ENCODE peak calls at places on chromosomes 13 and 19, in ten cellular contexts. One of them, this sample, is unnamed. For H3K36me3, the result is how much of the 10 kb centered on the place peaks cover.

GRCh38 chr19:55304279-55304978 is 20.6 kb downstream of the BRSK1 start:
- DNase-seq in bronchial epithelial cell: peak
- DNase-seq in heart right ventricle: no peak
- DNase-seq in MM.1S: no peak
- DNase-seq in right atrium auricular region: no peak
- DNase-seq in GM23248: peak
- DNase-seq in SK-N-SH: peak
- DNase-seq in cardiac muscle cell: peak
- DNase-seq in esophagus muscularis mucosa: no peak
- DNase-seq in pancreas: no peak
- DNase-seq in this sample: no peak

GRCh38 chr19:45403781-45404556 is 900 bp downstream of the PPP1R13L start:
- DNase-seq in cardiac muscle cell: peak
- DNase-seq in GM23248: peak
- DNase-seq in MM.1S: peak
- DNase-seq in bronchial epithelial cell: peak
- DNase-seq in heart right ventricle: peak
- DNase-seq in SK-N-SH: peak
- DNase-seq in esophagus muscularis mucosa: no peak
- DNase-seq in pancreas: peak
- DNase-seq in right atrium auricular region: peak
- DNase-seq in this sample: no peak

GRCh38 chr13:94548382-94549240 is 47.3 kb downstream of the TGDS start:
- DNase-seq in esophagus muscularis mucosa: no peak
- DNase-seq in SK-N-SH: peak
- DNase-seq in MM.1S: peak
- DNase-seq in right atrium auricular region: peak
- DNase-seq in GM23248: peak
- DNase-seq in pancreas: no peak
- DNase-seq in bronchial epithelial cell: peak
- DNase-seq in heart right ventricle: peak
- DNase-seq in cardiac muscle cell: peak
- DNase-seq in this sample: no peak

GRCh38 chr19:35860436-35860817 is 3.7 kb downstream of the KIRREL2 start:
- DNase-seq in heart right ventricle: no peak
- DNase-seq in GM23248: no peak
- DNase-seq in MM.1S: no peak
- DNase-seq in esophagus muscularis mucosa: no peak
- DNase-seq in right atrium auricular region: no peak
- DNase-seq in SK-N-SH: no peak
- DNase-seq in cardiac muscle cell: no peak
- DNase-seq in bronchial epithelial cell: no peak
- DNase-seq in pancreas: no peak
- DNase-seq in this sample: no peak

GRCh38 chr13:75359266-75359665 is 122.7 kb downstream of the TBC1D4 start:
- DNase-seq in bronchial epithelial cell: peak
- DNase-seq in GM23248: peak
- DNase-seq in right atrium auricular region: no peak
- DNase-seq in esophagus muscularis mucosa: no peak
- DNase-seq in pancreas: no peak
- DNase-seq in cardiac muscle cell: peak
- DNase-seq in SK-N-SH: no peak
- DNase-seq in MM.1S: no peak
- DNase-seq in heart right ventricle: no peak
- DNase-seq in this sample: no peak

GRCh38 chr19:48342841-48343540 is 17.6 kb downstream of the EMP3 start:
- DNase-seq in bronchial epithelial cell: peak
- DNase-seq in right atrium auricular region: no peak
- DNase-seq in pancreas: no peak
- DNase-seq in GM23248: peak
- DNase-seq in cardiac muscle cell: peak
- DNase-seq in MM.1S: no peak
- DNase-seq in esophagus muscularis mucosa: no peak
- DNase-seq in SK-N-SH: no peak
- DNase-seq in heart right ventricle: no peak
- DNase-seq in this sample: no peak

GRCh38 chr13:110818747-110819146 is 96.1 kb downstream of the ANKRD10 start:
- DNase-seq in pancreas: no peak
- DNase-seq in cardiac muscle cell: no peak
- DNase-seq in esophagus muscularis mucosa: no peak
- DNase-seq in SK-N-SH: no peak
- DNase-seq in bronchial epithelial cell: no peak
- DNase-seq in GM23248: no peak
- DNase-seq in heart right ventricle: no peak
- DNase-seq in right atrium auricular region: no peak
- DNase-seq in MM.1S: no peak
- DNase-seq in this sample: no peak

GRCh38 chr13:106851251-106851650 is 283.3 kb upstream of the ARGLU1 start:
- DNase-seq in esophagus muscularis mucosa: no peak
- DNase-seq in right atrium auricular region: no peak
- DNase-seq in MM.1S: no peak
- DNase-seq in GM23248: no peak
- DNase-seq in bronchial epithelial cell: peak
- DNase-seq in cardiac muscle cell: no peak
- DNase-seq in pancreas: no peak
- DNase-seq in heart right ventricle: no peak
- DNase-seq in SK-N-SH: no peak
- DNase-seq in this sample: no peak

GRCh38 chr13:77374786-77375185 is 47.9 kb upstream of the MYCBP2 start:
- DNase-seq in GM23248: no peak
- DNase-seq in right atrium auricular region: no peak
- DNase-seq in bronchial epithelial cell: no peak
- DNase-seq in esophagus muscularis mucosa: no peak
- DNase-seq in SK-N-SH: no peak
- DNase-seq in cardiac muscle cell: no peak
- DNase-seq in MM.1S: no peak
- DNase-seq in heart right ventricle: no peak
- DNase-seq in pancreas: no peak
- DNase-seq in this sample: no peak

GRCh38 chr19:9799162-9799561 is 19.7 kb downstream of the FBXL12 start:
- DNase-seq in heart right ventricle: no peak
- DNase-seq in cardiac muscle cell: no peak
- DNase-seq in esophagus muscularis mucosa: no peak
- DNase-seq in GM23248: no peak
- DNase-seq in MM.1S: no peak
- DNase-seq in right atrium auricular region: no peak
- DNase-seq in pancreas: no peak
- DNase-seq in SK-N-SH: no peak
- DNase-seq in bronchial epithelial cell: no peak
- DNase-seq in this sample: no peak

GRCh38 chr19:21130097-21130775 is 11.6 kb upstream of the ZNF431 start:
- DNase-seq in right atrium auricular region: no peak
- DNase-seq in MM.1S: no peak
- DNase-seq in esophagus muscularis mucosa: no peak
- DNase-seq in GM23248: no peak
- DNase-seq in SK-N-SH: no peak
- DNase-seq in cardiac muscle cell: no peak
- DNase-seq in heart right ventricle: no peak
- DNase-seq in bronchial epithelial cell: peak
- DNase-seq in pancreas: no peak
- DNase-seq in this sample: no peak

GRCh38 chr19:30088567-30088966 is 146.5 kb downstream of the URI1 start:
- DNase-seq in esophagus muscularis mucosa: no peak
- DNase-seq in GM23248: no peak
- DNase-seq in bronchial epithelial cell: no peak
- DNase-seq in pancreas: no peak
- DNase-seq in heart right ventricle: no peak
- DNase-seq in MM.1S: no peak
- DNase-seq in right atrium auricular region: no peak
- DNase-seq in cardiac muscle cell: no peak
- DNase-seq in SK-N-SH: no peak
- DNase-seq in this sample: no peak

GRCh38 chr13:93967286-93967685 is 512.2 kb downstream of the DCT start:
- DNase-seq in heart right ventricle: no peak
- DNase-seq in MM.1S: no peak
- DNase-seq in SK-N-SH: no peak
- DNase-seq in right atrium auricular region: no peak
- DNase-seq in bronchial epithelial cell: no peak
- DNase-seq in cardiac muscle cell: no peak
- DNase-seq in pancreas: no peak
- DNase-seq in esophagus muscularis mucosa: no peak
- DNase-seq in GM23248: no peak
- DNase-seq in this sample: no peak

GRCh38 chr19:42198676-42199439 is 18.6 kb downstream of the DEDD2 start:
- DNase-seq in MM.1S: peak
- DNase-seq in GM23248: no peak
- DNase-seq in SK-N-SH: no peak
- DNase-seq in right atrium auricular region: no peak
- DNase-seq in pancreas: no peak
- DNase-seq in cardiac muscle cell: no peak
- DNase-seq in heart right ventricle: no peak
- DNase-seq in esophagus muscularis mucosa: no peak
- DNase-seq in bronchial epithelial cell: no peak
- DNase-seq in this sample: no peak
- H3K36me3 ChIP-seq in MM.1S: under half
- H3K36me3 ChIP-seq in GM23248: under half
- H3K36me3 ChIP-seq in SK-N-SH: under half
- H3K36me3 ChIP-seq in right atrium auricular region: under half
- H3K36me3 ChIP-seq in pancreas: under half
- H3K36me3 ChIP-seq in cardiac muscle cell: under half
- H3K36me3 ChIP-seq in heart right ventricle: under half
- H3K36me3 ChIP-seq in esophagus muscularis mucosa: half or more
- H3K36me3 ChIP-seq in bronchial epithelial cell: under half
- H3K36me3 ChIP-seq in this sample: half or more

GRCh38 chr13:60363288-60363687 is 33.7 kb upstream of the TDRD3 start:
- DNase-seq in esophagus muscularis mucosa: no peak
- DNase-seq in heart right ventricle: no peak
- DNase-seq in SK-N-SH: no peak
- DNase-seq in MM.1S: no peak
- DNase-seq in cardiac muscle cell: no peak
- DNase-seq in bronchial epithelial cell: no peak
- DNase-seq in pancreas: no peak
- DNase-seq in GM23248: no peak
- DNase-seq in right atrium auricular region: no peak
- DNase-seq in this sample: no peak
- H3K4me3 ChIP-seq in esophagus muscularis mucosa: no peak
- H3K4me3 ChIP-seq in heart right ventricle: no peak
- H3K4me3 ChIP-seq in SK-N-SH: no peak
- H3K4me3 ChIP-seq in MM.1S: no peak
- H3K4me3 ChIP-seq in cardiac muscle cell: no peak
- H3K4me3 ChIP-seq in bronchial epithelial cell: no peak
- H3K4me3 ChIP-seq in pancreas: no peak
- H3K4me3 ChIP-seq in GM23248: no peak
- H3K4me3 ChIP-seq in right atrium auricular region: no peak
- H3K4me3 ChIP-seq in this sample: no peak

GRCh38 chr19:38729653-38730469 is 14.4 kb downstream of the CAPN12 start:
- DNase-seq in esophagus muscularis mucosa: no peak
- DNase-seq in right atrium auricular region: peak
- DNase-seq in pancreas: peak
- DNase-seq in cardiac muscle cell: peak
- DNase-seq in bronchial epithelial cell: peak
- DNase-seq in MM.1S: peak
- DNase-seq in GM23248: peak
- DNase-seq in SK-N-SH: peak
- DNase-seq in heart right ventricle: peak
- DNase-seq in this sample: peak

GRCh38 chr19:38728752-38729541 is 15.3 kb downstream of the CAPN12 start:
- DNase-seq in heart right ventricle: peak
- DNase-seq in SK-N-SH: no peak
- DNase-seq in cardiac muscle cell: no peak
- DNase-seq in esophagus muscularis mucosa: no peak
- DNase-seq in bronchial epithelial cell: no peak
- DNase-seq in MM.1S: no peak
- DNase-seq in GM23248: no peak
- DNase-seq in pancreas: no peak
- DNase-seq in right atrium auricular region: no peak
- DNase-seq in this sample: no peak

GRCh38 chr19:38731654-38732301 is 12.5 kb downstream of the CAPN12 start:
- DNase-seq in MM.1S: no peak
- DNase-seq in right atrium auricular region: no peak
- DNase-seq in bronchial epithelial cell: no peak
- DNase-seq in cardiac muscle cell: no peak
- DNase-seq in GM23248: no peak
- DNase-seq in pancreas: peak
- DNase-seq in esophagus muscularis mucosa: no peak
- DNase-seq in heart right ventricle: no peak
- DNase-seq in SK-N-SH: no peak
- DNase-seq in this sample: no peak

GRCh38 chr19:38730470-38730730 is 13.9 kb downstream of the CAPN12 start:
- DNase-seq in pancreas: no peak
- DNase-seq in GM23248: no peak
- DNase-seq in bronchial epithelial cell: no peak
- DNase-seq in SK-N-SH: no peak
- DNase-seq in esophagus muscularis mucosa: no peak
- DNase-seq in MM.1S: no peak
- DNase-seq in cardiac muscle cell: no peak
- DNase-seq in heart right ventricle: no peak
- DNase-seq in right atrium auricular region: no peak
- DNase-seq in this sample: no peak

GRCh38 chr19:38730731-38731589 is 13.3 kb downstream of the CAPN12 start:
- DNase-seq in MM.1S: no peak
- DNase-seq in GM23248: no peak
- DNase-seq in cardiac muscle cell: no peak
- DNase-seq in SK-N-SH: no peak
- DNase-seq in heart right ventricle: no peak
- DNase-seq in right atrium auricular region: no peak
- DNase-seq in esophagus muscularis mucosa: no peak
- DNase-seq in pancreas: peak
- DNase-seq in bronchial epithelial cell: no peak
- DNase-seq in this sample: no peak
- H3K36me3 ChIP-seq in MM.1S: under half
- H3K36me3 ChIP-seq in GM23248: under half
- H3K36me3 ChIP-seq in cardiac muscle cell: under half
- H3K36me3 ChIP-seq in SK-N-SH: under half
- H3K36me3 ChIP-seq in heart right ventricle: under half
- H3K36me3 ChIP-seq in right atrium auricular region: half or more
- H3K36me3 ChIP-seq in esophagus muscularis mucosa: half or more
- H3K36me3 ChIP-seq in pancreas: under half
- H3K36me3 ChIP-seq in bronchial epithelial cell: under half
- H3K36me3 ChIP-seq in this sample: under half

DNA sequence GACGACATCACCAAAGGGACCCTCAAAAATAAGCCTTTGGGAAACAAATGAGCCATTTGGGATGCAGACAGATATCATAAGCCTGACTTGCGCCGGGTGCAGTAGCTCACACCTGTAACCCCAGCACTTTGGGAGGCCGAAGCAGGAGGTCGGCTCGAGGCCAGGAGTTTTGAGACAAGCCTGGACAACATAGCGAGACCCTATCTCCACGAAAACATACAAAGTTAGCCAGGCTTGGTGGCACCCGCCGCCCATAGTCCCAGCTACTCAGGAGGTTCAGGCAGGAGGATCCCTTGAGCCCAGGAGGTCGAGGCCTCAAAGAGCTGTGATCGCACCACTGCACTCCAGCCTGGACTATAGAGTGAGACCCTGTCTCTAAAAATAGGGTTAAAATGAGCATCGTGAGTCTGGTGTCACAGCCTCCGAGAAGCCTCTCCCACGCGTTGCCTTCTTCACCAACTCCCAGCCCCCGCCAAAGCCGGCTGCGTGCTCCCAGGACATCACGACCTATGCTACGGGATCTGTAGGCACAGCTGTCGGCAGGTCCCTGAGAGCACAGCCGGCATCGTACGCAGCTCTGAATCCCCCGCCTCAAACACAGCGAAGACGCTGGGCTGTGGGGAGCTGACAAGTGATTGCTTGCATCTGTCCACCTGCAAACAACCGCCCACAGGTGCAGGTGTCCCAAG is 1.6 kb downstream of the REXO1 start:
- DNase-seq in cardiac muscle cell: no peak
- DNase-seq in MM.1S: no peak
- DNase-seq in right atrium auricular region: no peak
- DNase-seq in bronchial epithelial cell: no peak
- DNase-seq in SK-N-SH: no peak
- DNase-seq in heart right ventricle: no peak
- DNase-seq in GM23248: no peak
- DNase-seq in esophagus muscularis mucosa: no peak
- DNase-seq in pancreas: no peak
- DNase-seq in this sample: no peak
- H3K4me3 ChIP-seq in cardiac muscle cell: peak
- H3K4me3 ChIP-seq in MM.1S: peak
- H3K4me3 ChIP-seq in right atrium auricular region: peak
- H3K4me3 ChIP-seq in bronchial epithelial cell: no peak
- H3K4me3 ChIP-seq in SK-N-SH: peak
- H3K4me3 ChIP-seq in heart right ventricle: peak
- H3K4me3 ChIP-seq in GM23248: peak
- H3K4me3 ChIP-seq in esophagus muscularis mucosa: peak
- H3K4me3 ChIP-seq in pancreas: no peak
- H3K4me3 ChIP-seq in this sample: no peak

This sample was measured in neuronal stem cell.